ENCODE peak calls at places on chromosome 2, in four cellular contexts. U is HL-60, X is K562, L is GM12878. F is an unnamed sample.

GRCh38 chr2:175454953-175455389 is 273.5 kb upstream of the ATP5MC3 start:
- DNase-seq in L (no peak), X (no peak), U (no peak), F (no peak)

GRCh38 chr2:2662037-2662846 is 331.2 kb upstream of the MYT1L start:
- DNase-seq in U (no peak), L (no peak), X (no peak), F (no peak)

GRCh38 chr2:68367918-68368656 is 3.0 kb downstream of the PLEK start:
- DNase-seq in X (no peak), L (no peak), U (no peak), F (no peak)

GRCh38 chr2:59277656-59278055 is 1036.5 kb upstream of the FANCL start:
- DNase-seq in L (no peak), X (no peak), U (peak), F (no peak)

GRCh38 chr2:208235860-208236259 is 19.0 kb downstream of the IDH1 start:
- DNase-seq in X (no peak), U (no peak), L (no peak), F (no peak)

GRCh38 chr2:210623506-210623905 is 67.1 kb downstream of the CPS1 start:
- DNase-seq in U (no peak), L (no peak), X (no peak), F (no peak)

GRCh38 chr2:182866095-182866460 is 359 bp downstream of the FRZB start:
- DNase-seq in L (no peak), U (no peak), X (no peak), F (no peak)

GRCh38 chr2:121649402-121649651 is at the start of gene CLASP1:
- DNase-seq in X (peak), L (no peak), U (peak), F (peak)

GRCh38 chr2:28753043-28753683 is 1.5 kb downstream of the PPP1CB start:
- DNase-seq in X (peak), L (no peak), U (no peak), F (no peak)

GRCh38 chr2:235860111-235860510 is 308.1 kb downstream of the GBX2 start:
- DNase-seq in X (no peak), U (no peak), L (no peak), F (no peak)

GRCh38 chr2:196403471-196403870 is 232.1 kb upstream of the STK17B start:
- DNase-seq in U (no peak), L (no peak), X (no peak), F (no peak)

GRCh38 chr2:44967056-44967455 is 25.6 kb downstream of the SIX3 start:
- DNase-seq in L (no peak), U (no peak), X (no peak), F (no peak)

GRCh38 chr2:23976883-23977282 is 33.0 kb upstream of the MFSD2B start:
- DNase-seq in U (no peak), X (no peak), L (no peak), F (no peak)

GRCh38 chr2:142052220-142052863 is 78.5 kb downstream of the LRP1B start:
- DNase-seq in X (no peak), L (no peak), U (no peak), F (no peak)

GRCh38 chr2:241741016-241741415 is 6.6 kb downstream of the D2HGDH start:
- DNase-seq in U (no peak), L (no peak), X (no peak), F (no peak)

GRCh38 chr2:134892282-134893054 is 26.2 kb upstream of the CCNT2 start:
- DNase-seq in U (no peak), L (no peak), X (no peak), F (no peak)

GRCh38 chr2:134900151-134900550 is 18.5 kb upstream of the CCNT2 start:
- DNase-seq in X (no peak), L (no peak), U (no peak), F (no peak)

GRCh38 chr2:134899204-134899603 is 19.4 kb upstream of the CCNT2 start:
- DNase-seq in U (no peak), L (no peak), X (no peak), F (no peak)

GRCh38 chr2:134897932-134898331 is 20.7 kb upstream of the CCNT2 start:
- DNase-seq in L (no peak), X (no peak), U (no peak), F (no peak)
- TF ChIP-seq SPI1 in L (no peak), X (no peak), U (no peak), F (no peak)

GRCh38 chr2:164457271-164457670 is 164.0 kb downstream of the GRB14 start:
- DNase-seq in L (no peak), X (no peak), U (no peak), F (no peak)

GRCh38 chr2:164458801-164459200 is 162.5 kb downstream of the GRB14 start:
- DNase-seq in X (no peak), L (no peak), U (no peak), F (no peak)

GRCh38 chr2:164456599-164456998 is 164.7 kb downstream of the GRB14 start:
- DNase-seq in X (no peak), L (no peak), U (no peak), F (no peak)
- TF ChIP-seq SPI1 in X (no peak), L (no peak), U (no peak), F (no peak)

GRCh38 chr2:69631402-69631801 is 12.1 kb downstream of the AAK1 start:
- DNase-seq in U (no peak), X (no peak), L (no peak), F (no peak)
- TF ChIP-seq SPI1 in U (no peak), X (no peak), L (no peak), F (no peak)

GRCh38 chr2:85246348-85246747 is 81.4 kb downstream of the TGOLN2 start:
- DNase-seq in L (no peak), X (no peak), U (no peak), F (no peak)

GRCh38 chr2:85247591-85247990 is 80.2 kb downstream of the TGOLN2 start:
- DNase-seq in U (no peak), L (no peak), X (no peak), F (no peak)

GRCh38 chr2:85250045-85250444 is 77.7 kb downstream of the TGOLN2 start:
- DNase-seq in U (no peak), X (no peak), L (no peak), F (no peak)

GRCh38 chr2:85251070-85251616 is 76.6 kb downstream of the TGOLN2 start:
- DNase-seq in L (no peak), U (no peak), X (no peak), F (no peak)

DNA sequence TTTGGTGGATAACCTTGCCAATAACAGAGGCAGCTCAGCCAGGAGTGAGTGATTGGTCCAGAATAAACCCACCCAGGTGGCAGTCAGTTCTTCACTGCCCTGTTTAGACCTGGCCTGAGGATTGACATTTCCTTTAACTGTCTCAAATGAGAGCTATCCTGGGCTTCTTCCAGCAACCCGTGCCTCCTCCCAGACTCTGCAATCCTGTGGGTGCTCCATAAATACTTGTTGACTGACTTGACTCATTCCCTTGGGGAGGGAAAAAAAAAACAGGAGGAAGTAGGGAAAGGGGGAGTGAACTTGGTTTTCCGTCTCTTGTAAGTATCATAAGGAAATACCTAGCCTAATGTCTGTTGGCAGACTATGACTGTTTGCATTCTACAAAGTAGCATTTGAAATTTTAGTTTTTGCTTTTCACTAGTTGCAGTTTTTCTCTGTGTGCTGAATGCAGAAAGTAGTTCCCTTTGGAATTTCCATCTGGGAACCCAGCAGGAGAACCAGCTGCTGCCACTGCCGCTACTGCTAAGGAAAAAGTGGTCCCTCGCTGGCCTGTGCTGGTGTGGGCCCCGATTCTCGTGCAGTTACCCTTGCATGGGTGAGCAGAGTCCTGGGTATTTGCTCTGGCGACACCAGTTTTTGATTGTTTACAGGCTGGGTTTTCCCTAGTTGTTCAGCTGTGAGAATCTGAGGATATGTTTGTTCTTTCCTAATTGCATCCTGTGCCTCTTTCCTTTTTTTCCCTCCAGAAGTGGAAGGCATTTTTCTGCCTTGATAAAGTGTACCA is 78.9 kb downstream of the TGOLN2 start:
- DNase-seq in X (no peak), U (no peak), L (no peak), F (no peak)
- TF ChIP-seq SPI1 in X (no peak), U (no peak), L (no peak), F (no peak)

GRCh38 chr2:160269803-160270570 is 69.9 kb upstream of the ITGB6 start:
- DNase-seq in U (peak), X (peak), L (peak), F (peak)

GRCh38 chr2:160270571-160271113 is 70.6 kb upstream of the ITGB6 start:
- DNase-seq in L (no peak), X (no peak), U (no peak), F (no peak)

GRCh38 chr2:160271166-160272086 is 71.4 kb upstream of the ITGB6 start:
- DNase-seq in L (no peak), U (no peak), X (peak), F (no peak)

GRCh38 chr2:160268382-160268781 is 68.3 kb upstream of the ITGB6 start:
- DNase-seq in U (no peak), X (no peak), L (no peak), F (no peak)

GRCh38 chr2:160269365-160269764 is 69.3 kb upstream of the ITGB6 start:
- DNase-seq in X (no peak), L (no peak), U (no peak), F (no peak)
- TF ChIP-seq SPI1 in X (no peak), L (no peak), U (no peak), F (no peak)

DNA sequence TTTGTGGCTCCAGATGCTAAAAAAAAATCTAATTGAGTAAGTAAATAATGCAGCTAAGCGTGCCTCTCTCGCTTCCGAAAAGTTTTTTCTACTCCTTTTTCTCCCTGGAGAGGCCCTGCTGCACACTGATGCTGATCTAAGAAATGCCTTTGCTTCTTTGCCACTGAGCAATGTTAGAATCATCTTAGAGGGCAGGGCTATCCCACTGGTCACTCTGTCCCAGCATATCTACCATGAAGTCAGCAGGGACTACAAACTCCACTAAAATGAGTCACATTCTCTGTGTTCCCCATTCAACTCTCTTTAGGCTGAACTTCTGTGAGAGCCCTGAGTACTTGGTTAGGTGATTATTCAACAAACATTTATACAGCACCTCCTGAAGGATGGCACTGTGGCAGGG is 127.5 kb upstream of the LYPD1 start:
- DNase-seq in U (no peak), L (no peak), X (no peak), F (no peak)
- TF ChIP-seq SPI1 in U (no peak), L (no peak), X (no peak), F (no peak)

F was measured in GM12891.